ENCODE peak calls at places on chromosomes 5 and 9, in six cellular contexts. B is cardiac muscle cell; L is PC-3; W is CD8-positive, alpha-beta memory T cell; H is H1; P is effector memory CD4-positive, alpha-beta T cell. J is an unnamed sample.

GRCh38 chr9:34989946-34990635 is 546 bp downstream of the DNAJB5 start:
- DNase-seq in L (peak; percentile 33), P (peak; percentile 33), W (peak; percentile 32), B (peak; percentile 64), H (peak; percentile 84), J (peak; percentile 89)

GRCh38 chr5:128350705-128351104 is 187.3 kb downstream of the FBN2 start:
- DNase-seq in L (no peak), P (no peak), H (no peak), W (no peak), B (no peak), J (no peak)

GRCh38 chr5:170120576-170120975 is 14.9 kb downstream of the FOXI1 start:
- DNase-seq in W (no peak), H (peak; percentile 11), P (no peak), L (peak; percentile 41), B (peak; percentile 69), J (no peak)

GRCh38 chr5:56123531-56124243 is 109.4 kb downstream of the ANKRD55 start:
- DNase-seq in B (peak; percentile 100), H (peak; percentile 50), P (no peak), W (no peak), L (peak; percentile 87), J (peak; percentile 80)

GRCh38 chr5:18745591-18745987 is 1111.3 kb downstream of the TAF11L14 start:
- DNase-seq in W (no peak), L (peak; percentile 32), H (no peak), B (no peak), P (no peak), J (no peak)

GRCh38 chr5:68849103-68849502 is 244.7 kb upstream of the SLC30A5 start:
- DNase-seq in H (no peak), B (no peak), P (no peak), W (no peak), L (peak; percentile 61), J (no peak)

GRCh38 chr5:127938746-127939145 is 144.8 kb upstream of the SLC12A2 start:
- DNase-seq in H (no peak), L (peak; percentile 47), P (no peak), B (no peak), W (no peak), J (no peak)

GRCh38 chr5:109907189-109907588 is 217.5 kb downstream of the MAN2A1 start:
- DNase-seq in P (no peak), H (no peak), W (no peak), B (peak; percentile 64), L (no peak), J (no peak)

GRCh38 chr5:17365756-17366155 is 132.3 kb upstream of the TAF11L2 start:
- DNase-seq in W (no peak), L (peak; percentile 99), H (no peak), B (no peak), P (no peak), J (no peak)

GRCh38 chr5:62315376-62316049 is 9.5 kb downstream of the KIF2A start:
- DNase-seq in L (no peak), W (no peak), H (no peak), B (no peak), P (no peak), J (no peak)

GRCh38 chr9:20512636-20513035 is 109.7 kb downstream of the MLLT3 start:
- DNase-seq in B (no peak), W (no peak), L (peak; percentile 19), H (no peak), P (no peak), J (no peak)

GRCh38 chr9:107633375-107633774 is 143.8 kb upstream of the KLF4 start:
- DNase-seq in B (no peak), P (no peak), W (no peak), L (no peak), H (no peak), J (no peak)

DNA sequence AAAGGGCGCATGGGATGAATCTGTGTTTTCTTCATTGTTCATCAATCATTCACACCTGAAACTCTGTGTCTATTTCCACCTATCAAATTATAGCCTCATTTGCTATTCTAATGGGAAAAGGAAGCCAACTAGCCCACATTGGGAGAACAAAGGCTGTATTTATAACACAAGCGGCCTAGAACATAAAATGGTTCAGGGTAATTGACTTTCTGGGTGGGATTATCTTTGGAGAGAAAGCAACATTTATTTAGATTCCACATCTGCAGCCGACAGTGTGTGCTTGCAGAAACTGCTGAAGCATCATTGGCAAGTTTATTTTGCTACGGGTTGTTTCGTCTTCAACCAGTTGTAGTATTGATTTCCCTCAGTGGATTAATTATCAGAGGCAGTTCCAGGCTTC is 290.3 kb upstream of the IRX4 start:
- DNase-seq in H (no peak), L (no peak), P (no peak), W (no peak), B (no peak), J (no peak)
- H3K9me3 ChIP-seq in H (no peaks in the 10 kb centered on the region), L (no peaks in the 10 kb centered on the region), P (no peaks in the 10 kb centered on the region), W (no peaks in the 10 kb centered on the region), B (no peaks in the 10 kb centered on the region), J (no peaks in the 10 kb centered on the region)

GRCh38 chr9:37410969-37411785 is 11.3 kb upstream of the GRHPR start:
- DNase-seq in B (peak; percentile 25), H (peak; percentile 74), P (no peak), W (no peak), L (no peak), J (no peak)
- H3K27me3 ChIP-seq in B (no peaks in the 10 kb centered on the region), H (no peaks in the 10 kb centered on the region), P (no peaks in the 10 kb centered on the region), W (no peaks in the 10 kb centered on the region), L (no peaks in the 10 kb centered on the region), J (no peaks in the 10 kb centered on the region)

GRCh38 chr9:79629721-79630120 is 58.0 kb downstream of the TLE4 start:
- DNase-seq in W (no peak), L (no peak), P (no peak), B (no peak), H (no peak), J (no peak)
- H3K4me3 ChIP-seq in W (no peak overlapping the region), L (no peak overlapping the region), P (no peak overlapping the region), B (no peak overlapping the region), H (no peak overlapping the region), J (no peak overlapping the region)

GRCh38 chr9:77370064-77370463 is 192.7 kb downstream of the VPS13A start:
- DNase-seq in B (no peak), H (no peak), P (no peak), L (no peak), W (no peak), J (no peak)
- H3K9me3 ChIP-seq in B (no peaks in the 10 kb centered on the region), H (no peaks in the 10 kb centered on the region), P (no peaks in the 10 kb centered on the region), L (no peaks in the 10 kb centered on the region), W (no peaks in the 10 kb centered on the region), J (no peaks in the 10 kb centered on the region)

DNA sequence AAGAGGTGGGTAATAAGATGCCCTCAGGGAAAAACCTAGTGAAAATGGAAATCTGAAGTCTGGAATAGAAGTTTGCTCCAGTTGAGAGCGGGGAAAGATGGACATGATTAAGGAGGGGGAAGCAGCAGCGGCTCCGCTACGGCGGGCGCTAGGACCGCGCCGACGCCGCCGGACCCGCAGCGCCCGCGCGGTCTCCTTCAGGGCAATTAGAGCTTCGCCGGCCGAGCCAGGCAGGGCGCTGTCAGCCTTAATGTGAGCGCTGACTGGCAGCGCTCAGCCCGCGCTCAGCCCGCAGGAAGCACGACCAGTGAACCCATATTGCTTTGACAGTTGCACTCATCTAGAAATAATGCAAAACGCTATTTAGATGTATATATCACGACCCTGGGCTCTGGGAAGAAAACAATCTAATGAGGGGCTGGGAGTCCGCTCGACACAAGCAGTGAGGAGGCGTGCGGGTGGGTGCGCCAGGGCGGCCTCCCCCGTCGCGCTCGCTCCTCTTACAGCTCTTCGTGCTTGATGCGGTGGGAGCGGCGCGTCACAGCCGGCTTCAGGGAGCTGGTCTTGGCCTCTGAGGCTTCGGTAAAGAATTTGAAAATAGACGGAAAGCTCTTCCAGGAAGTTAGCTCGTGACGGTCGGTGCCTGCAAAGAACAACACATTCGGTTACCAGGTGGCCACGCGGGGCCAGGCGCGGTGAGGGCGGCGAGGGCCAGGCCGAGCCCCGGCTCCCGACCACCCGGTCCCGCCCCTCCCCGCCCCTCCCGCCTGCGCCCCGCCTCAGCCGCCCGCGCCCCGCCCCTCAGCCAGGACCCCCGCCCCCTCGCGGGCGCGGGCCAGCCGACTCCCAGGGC is 37.7 kb downstream of the NR2F1 start:
- DNase-seq in B (peak; percentile 69), L (peak; percentile 80), H (peak; percentile 72), W (peak; percentile 42), P (peak; percentile 51), J (peak; percentile 67)
- H3K27me3 ChIP-seq in B (peaks cover 83% of the 10 kb centered on the region), L (no peaks in the 10 kb centered on the region), H (peaks cover 65% of the 10 kb centered on the region), W (no peaks in the 10 kb centered on the region), P (no peaks in the 10 kb centered on the region), J (no peaks in the 10 kb centered on the region)

DNA sequence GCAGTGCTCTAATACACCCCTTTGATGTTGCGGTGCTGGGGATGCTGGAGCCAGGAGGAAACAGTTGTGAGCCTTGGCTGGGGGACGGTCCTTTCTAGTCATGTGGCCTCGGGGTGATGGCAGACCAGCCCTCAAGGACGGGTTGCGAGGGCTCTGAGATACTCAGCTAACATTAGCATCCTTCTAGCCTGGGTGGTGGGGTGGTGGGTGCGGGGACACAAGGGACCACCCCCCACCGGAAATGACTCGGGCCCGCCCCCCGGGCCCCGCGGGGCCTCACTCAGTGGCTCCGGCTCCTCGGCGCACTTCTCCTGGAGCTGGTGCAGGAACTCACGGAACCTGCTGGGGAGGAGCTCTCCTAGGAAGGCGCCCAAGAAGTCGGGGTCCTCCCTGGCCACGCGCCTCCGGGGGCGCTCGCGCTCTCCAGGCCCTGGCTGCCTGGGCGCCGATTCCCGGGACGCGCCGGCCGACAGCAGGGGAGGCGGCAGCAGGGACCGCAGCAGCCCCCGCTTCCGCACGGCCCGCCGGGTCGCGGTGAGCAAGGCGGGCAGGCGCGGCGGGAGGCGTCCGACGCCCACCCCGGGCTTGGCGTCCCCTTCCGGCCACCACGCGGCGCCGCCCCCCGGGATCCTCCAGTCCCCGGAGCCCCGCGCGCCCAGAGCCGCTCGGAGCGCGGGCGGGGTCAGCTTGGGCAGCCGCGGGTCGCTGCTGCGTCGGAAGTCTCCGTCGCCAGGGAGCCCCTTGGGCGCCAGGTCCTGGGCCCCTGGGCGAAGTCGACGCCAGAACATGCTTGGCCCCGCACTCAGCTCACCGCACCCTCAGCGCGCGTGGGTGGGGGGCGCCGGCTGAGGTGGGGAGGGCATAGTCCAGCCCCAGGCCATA is 873 bp downstream of the C9orf50 start:
- DNase-seq in L (no peak), B (no peak), W (no peak), H (peak; percentile 69), P (no peak), J (peak; percentile 62)
- H3K4me3 ChIP-seq in L (peak overlapping the region; percentile 61), B (peak overlapping the region; percentile 32), W (no peak overlapping the region), H (peak overlapping the region; percentile 34), P (no peak overlapping the region), J (peak overlapping the region; percentile 34)

GRCh38 chr5:26227245-26227644 is 811.1 kb downstream of the CDH9 start:
- DNase-seq in P (no peak), H (no peak), W (no peak), L (no peak), B (no peak), J (no peak)
- H3K9me3 ChIP-seq in P (no peaks in the 10 kb centered on the region), H (peaks cover 8% of the 10 kb centered on the region), W (no peaks in the 10 kb centered on the region), L (no peaks in the 10 kb centered on the region), B (no peaks in the 10 kb centered on the region), J (peaks cover 2% of the 10 kb centered on the region)

DNA sequence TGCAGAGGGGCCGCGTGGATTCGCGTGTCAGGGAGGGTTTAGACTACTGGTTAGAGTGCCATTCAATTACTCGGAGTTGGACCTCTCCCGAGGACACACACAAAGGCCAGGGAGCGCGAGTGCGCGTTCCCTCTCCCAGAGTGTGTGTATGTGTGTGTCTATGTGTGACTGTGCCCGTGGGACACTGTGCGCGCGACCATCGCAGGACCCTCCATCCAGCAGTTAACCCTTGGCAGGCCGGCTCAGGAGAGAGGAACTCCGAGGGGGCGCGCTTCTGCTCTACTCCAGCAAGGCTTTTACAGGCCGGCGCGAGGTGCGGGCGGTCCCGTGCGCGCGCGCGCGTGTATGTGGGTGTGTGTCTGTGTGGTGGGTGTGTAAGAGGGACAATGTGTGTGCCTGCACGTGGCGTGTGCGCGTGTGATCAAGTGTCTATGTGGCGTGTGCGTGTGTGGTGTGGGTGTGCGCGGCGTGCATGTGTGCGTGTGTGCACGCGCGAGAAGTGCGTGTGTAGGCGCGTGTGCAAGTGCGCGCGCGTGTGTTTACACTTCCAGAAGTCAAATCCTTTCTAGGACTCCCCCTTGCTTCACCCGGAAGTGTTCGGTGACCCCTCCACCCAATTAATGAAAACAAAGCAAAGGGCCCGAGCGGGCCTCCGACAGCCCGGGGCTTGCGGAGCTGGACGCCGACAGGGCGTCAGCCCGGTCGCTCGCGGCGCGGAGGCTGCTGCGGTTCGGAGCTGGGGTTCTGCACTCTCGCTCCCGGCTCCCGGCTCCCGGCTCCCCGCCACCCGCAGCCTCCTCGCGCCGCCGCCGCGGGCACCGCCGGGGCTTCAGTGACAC is 75.3 kb upstream of the TBCA start:
- DNase-seq in B (peak; percentile 58), H (peak; percentile 63), P (no peak), L (no peak), W (no peak), J (peak; percentile 25)
- H3K27me3 ChIP-seq in B (peaks cover 57% of the 10 kb centered on the region), H (peaks cover 91% of the 10 kb centered on the region), P (peaks cover 3% of the 10 kb centered on the region), L (no peaks in the 10 kb centered on the region), W (no peaks in the 10 kb centered on the region), J (no peaks in the 10 kb centered on the region)

J was measured in right cardiac atrium.